ENCODE peak calls at places on chromosomes 5 and 9, in seven cellular contexts. J, Z, E, Y, Q, U and V are unnamed samples.
A peak's percentile ranks its signal among the peaks of the same experiment; 100 is the strongest.

GRCh38 chr5:172860520-172861443 is 26.7 kb downstream of the ERGIC1 start:
- DNase-seq in J (no peak), Z (no peak), E (no peak), Y (no peak), Q (peak; percentile 99), U (no peak), V (no peak)

GRCh38 chr9:72203205-72203803 is 54.1 kb downstream of the GDA start:
- DNase-seq in J (no peak), Z (no peak), E (peak; percentile 34), Y (peak; percentile 12), Q (no peak), U (no peak), V (no peak)

GRCh38 chr5:78627766-78628165 is 20.8 kb downstream of the LHFPL2 start:
- DNase-seq in J (no peak), Z (no peak), E (no peak), Y (no peak), Q (no peak), U (no peak), V (no peak)

GRCh38 chr9:87684627-87685204 is 41.2 kb upstream of the CTSL start:
- DNase-seq in J (peak; percentile 88), Z (peak; percentile 67), E (peak; percentile 25), Y (no peak), Q (no peak), U (no peak), V (no peak)

GRCh38 chr5:89756955-89757354 is 652.6 kb downstream of the CETN3 start:
- DNase-seq in J (no peak), Z (no peak), E (no peak), Y (no peak), Q (no peak), U (no peak), V (no peak)

GRCh38 chr5:136080113-136080482 is 51.3 kb downstream of the TGFBI start:
- DNase-seq in J (no peak), Z (no peak), E (no peak), Y (no peak), Q (no peak), U (no peak), V (no peak)

GRCh38 chr9:129487658-129488483 is 133.0 kb downstream of the C9orf50 start:
- DNase-seq in J (peak; percentile 70), Z (peak; percentile 64), E (no peak), Y (peak; percentile 33), Q (peak; percentile 50), U (no peak), V (no peak)

GRCh38 chr9:12204512-12204911 is 488.7 kb upstream of the TYRP1 start:
- DNase-seq in J (no peak), Z (no peak), E (no peak), Y (no peak), Q (no peak), U (no peak), V (no peak)

GRCh38 chr5:170623576-170624181 is 119.9 kb downstream of the KCNIP1 start:
- DNase-seq in J (peak; percentile 66), Z (no peak), E (peak; percentile 86), Y (peak; percentile 15), Q (no peak), U (peak; percentile 5), V (peak; percentile 5)

GRCh38 chr5:142740903-142741302 is 29.3 kb upstream of the ARHGAP26 start:
- DNase-seq in J (no peak), Z (no peak), E (no peak), Y (no peak), Q (peak; percentile 31), U (no peak), V (peak; percentile 65)

GRCh38 chr5:88734191-88734640 is 148.8 kb downstream of the MEF2C start:
- DNase-seq in J (no peak), Z (no peak), E (no peak), Y (no peak), Q (no peak), U (no peak), V (no peak)

GRCh38 chr5:112420111-112420864 is 1.2 kb upstream of the EPB41L4A start:
- DNase-seq in J (peak; percentile 88), Z (peak; percentile 84), E (peak; percentile 94), Y (no peak), Q (peak; percentile 59), U (no peak), V (no peak)

GRCh38 chr5:66848749-66849641 is 252.8 kb downstream of the MAST4 start:
- DNase-seq in J (no peak), Z (no peak), E (no peak), Y (no peak), Q (no peak), U (no peak), V (no peak)

DNA sequence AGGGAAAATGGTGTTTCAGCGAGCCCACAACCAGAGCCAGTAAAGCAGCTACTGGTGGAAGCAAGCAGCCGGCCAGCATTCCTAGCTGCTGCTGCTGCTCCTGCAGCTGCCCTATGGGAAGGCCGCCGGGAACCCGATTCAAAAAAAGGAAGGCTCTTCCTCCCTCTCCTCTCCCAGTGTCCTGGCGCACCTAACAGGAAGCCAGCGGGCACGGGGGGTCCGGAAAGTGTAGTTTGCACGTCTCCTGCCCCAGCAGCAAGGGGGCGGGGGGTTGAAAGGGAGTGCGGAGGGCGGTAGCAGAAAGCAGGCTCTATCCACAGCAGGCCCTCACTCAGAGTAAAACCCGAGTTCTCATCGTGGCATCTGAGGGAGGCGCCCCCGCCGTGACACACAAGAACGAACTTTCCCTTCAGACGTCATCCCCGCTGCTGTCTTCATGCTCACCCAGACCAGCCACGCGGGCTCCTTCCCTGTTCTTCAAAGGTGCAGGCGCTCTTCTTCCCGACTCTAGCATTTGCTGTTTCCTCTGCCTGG is 16.5 kb downstream of the GRXCR2 start:
- DNase-seq in J (peak; percentile 61), Z (peak; percentile 57), E (peak; percentile 54), Y (no peak), Q (peak; percentile 14), U (peak; percentile 17), V (no peak)
- TF ChIP-seq CTCF in J (no peak), Z (no peak), E (no peak), Y (no peak), Q (peak; percentile 23), U (no peak), V (no peak)

DNA sequence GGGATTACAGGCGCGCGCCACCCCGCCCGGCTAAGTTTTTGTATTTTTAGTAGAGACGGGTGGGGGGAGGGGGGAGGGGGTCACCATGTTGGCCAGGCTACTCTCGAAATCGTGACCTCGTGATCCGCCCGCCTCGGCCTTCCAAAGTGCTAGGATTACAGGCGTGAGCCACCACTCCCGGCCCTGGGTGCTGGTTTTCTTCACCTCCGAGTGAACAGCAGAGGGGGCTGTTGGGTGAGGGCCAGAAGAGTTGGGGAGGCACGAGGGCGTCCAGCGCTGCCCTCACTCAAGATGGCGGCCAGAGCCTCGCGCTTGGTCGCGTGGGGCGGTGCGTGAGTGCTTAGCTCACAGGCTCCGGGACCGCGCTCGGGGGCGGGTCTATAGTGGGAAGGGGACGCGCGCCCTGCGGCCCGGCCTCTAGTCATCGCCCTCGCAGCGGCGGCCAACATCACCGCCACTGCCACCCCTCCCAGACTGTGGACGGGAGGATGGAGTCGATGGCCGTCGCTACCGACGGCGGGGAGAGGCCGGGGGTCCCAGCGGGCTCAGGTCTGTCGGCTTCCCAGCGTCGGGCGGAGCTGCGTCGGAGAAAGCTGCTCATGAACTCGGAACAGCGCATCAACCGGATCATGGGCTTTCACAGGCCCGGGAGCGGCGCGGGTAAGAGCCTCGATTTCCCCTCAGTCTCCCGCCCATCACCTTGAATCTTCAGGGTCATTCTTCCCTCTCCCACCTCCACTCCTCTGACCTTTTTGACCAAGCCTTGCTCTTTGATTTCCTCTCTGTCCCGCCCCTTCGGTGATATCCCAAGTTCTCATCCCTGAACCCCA is at the start of gene CAMLG:
- DNase-seq in J (peak; percentile 97), Z (peak; percentile 99), E (peak; percentile 99), Y (peak; percentile 97), Q (peak; percentile 97), U (peak; percentile 77), V (peak; percentile 94)
- TF ChIP-seq CTCF in J (no peak), Z (peak; percentile 84), E (peak; percentile 82), Y (peak; percentile 81), Q (peak; percentile 58), U (peak; percentile 62), V (peak; percentile 45)

GRCh38 chr9:109192732-109193361 is 25.8 kb upstream of the FRRS1L start:
- DNase-seq in J (peak; percentile 70), Z (peak; percentile 57), E (peak; percentile 28), Y (peak; percentile 10), Q (no peak), U (no peak), V (no peak)
- TF ChIP-seq CTCF in J (no peak), Z (peak; percentile 48), E (peak; percentile 34), Y (peak; percentile 40), Q (no peak), U (peak; percentile 44), V (peak; percentile 13)

GRCh38 chr9:124046189-124046588 is 34.6 kb downstream of the LHX2 start:
- DNase-seq in J (no peak), Z (no peak), E (no peak), Y (no peak), Q (no peak), U (no peak), V (no peak)
- TF ChIP-seq CTCF in J (no peak), Z (no peak), E (no peak), Y (no peak), Q (no peak), U (no peak), V (no peak)